ENCODE peak calls at places on chromosomes 2 and 18, in six cellular contexts. One of them, this sample, is unnamed.

GRCh38 chr2:189022492-189022891 is 48.3 kb downstream of the COL3A1 start:
- DNase-seq in stimulated activated CD4-positive, alpha-beta T cell treated with anti-CD3 and anti-CD28 coated beads, Interleukin-1b, Interleukin-23, amount 100 ng/mL, for 4 hours: no peak
- DNase-seq in HEK293T: no peak
- DNase-seq in AG04449: no peak
- DNase-seq in memory B cell: no peak
- DNase-seq in B cell: no peak
- DNase-seq in this sample: no peak

GRCh38 chr2:22826658-22827165 is 558.3 kb upstream of the KLHL29 start:
- DNase-seq in stimulated activated CD4-positive, alpha-beta T cell treated with anti-CD3 and anti-CD28 coated beads, Interleukin-1b, Interleukin-23, amount 100 ng/mL, for 4 hours: no peak
- DNase-seq in HEK293T: no peak
- DNase-seq in AG04449: no peak
- DNase-seq in memory B cell: no peak
- DNase-seq in B cell: no peak
- DNase-seq in this sample: no peak

GRCh38 chr2:176121377-176122111 is 975 bp upstream of the HOXD9 start:
- DNase-seq in stimulated activated CD4-positive, alpha-beta T cell treated with anti-CD3 and anti-CD28 coated beads, Interleukin-1b, Interleukin-23, amount 100 ng/mL, for 4 hours: no peak
- DNase-seq in HEK293T: no peak
- DNase-seq in AG04449: no peak
- DNase-seq in memory B cell: no peak
- DNase-seq in B cell: no peak
- DNase-seq in this sample: no peak

GRCh38 chr2:189142893-189143759 is 36.4 kb downstream of the COL5A2 start:
- DNase-seq in stimulated activated CD4-positive, alpha-beta T cell treated with anti-CD3 and anti-CD28 coated beads, Interleukin-1b, Interleukin-23, amount 100 ng/mL, for 4 hours: peak
- DNase-seq in HEK293T: peak
- DNase-seq in AG04449: no peak
- DNase-seq in memory B cell: no peak
- DNase-seq in B cell: no peak
- DNase-seq in this sample: peak

GRCh38 chr2:133641497-133641896 is 73.2 kb upstream of the NCKAP5 start:
- DNase-seq in stimulated activated CD4-positive, alpha-beta T cell treated with anti-CD3 and anti-CD28 coated beads, Interleukin-1b, Interleukin-23, amount 100 ng/mL, for 4 hours: no peak
- DNase-seq in HEK293T: no peak
- DNase-seq in AG04449: no peak
- DNase-seq in memory B cell: no peak
- DNase-seq in B cell: no peak
- DNase-seq in this sample: peak

GRCh38 chr2:179655627-179656026 is 205.8 kb downstream of the ZNF385B start:
- DNase-seq in stimulated activated CD4-positive, alpha-beta T cell treated with anti-CD3 and anti-CD28 coated beads, Interleukin-1b, Interleukin-23, amount 100 ng/mL, for 4 hours: no peak
- DNase-seq in HEK293T: no peak
- DNase-seq in AG04449: no peak
- DNase-seq in memory B cell: no peak
- DNase-seq in B cell: no peak
- DNase-seq in this sample: no peak

GRCh38 chr2:237025090-237025865 is 60.4 kb upstream of the COPS8 start:
- DNase-seq in stimulated activated CD4-positive, alpha-beta T cell treated with anti-CD3 and anti-CD28 coated beads, Interleukin-1b, Interleukin-23, amount 100 ng/mL, for 4 hours: no peak
- DNase-seq in HEK293T: no peak
- DNase-seq in AG04449: peak
- DNase-seq in memory B cell: no peak
- DNase-seq in B cell: no peak
- DNase-seq in this sample: peak

GRCh38 chr2:130842770-130843169 is 6.1 kb downstream of the ARHGEF4 start:
- DNase-seq in stimulated activated CD4-positive, alpha-beta T cell treated with anti-CD3 and anti-CD28 coated beads, Interleukin-1b, Interleukin-23, amount 100 ng/mL, for 4 hours: no peak
- DNase-seq in HEK293T: no peak
- DNase-seq in AG04449: no peak
- DNase-seq in memory B cell: no peak
- DNase-seq in B cell: no peak
- DNase-seq in this sample: no peak

GRCh38 chr2:240253583-240254145 is 113.2 kb upstream of the OTOS start:
- DNase-seq in stimulated activated CD4-positive, alpha-beta T cell treated with anti-CD3 and anti-CD28 coated beads, Interleukin-1b, Interleukin-23, amount 100 ng/mL, for 4 hours: no peak
- DNase-seq in HEK293T: no peak
- DNase-seq in AG04449: no peak
- DNase-seq in memory B cell: no peak
- DNase-seq in B cell: no peak
- DNase-seq in this sample: no peak

GRCh38 chr18:59228361-59228760 is 8.4 kb downstream of the GRP start:
- DNase-seq in stimulated activated CD4-positive, alpha-beta T cell treated with anti-CD3 and anti-CD28 coated beads, Interleukin-1b, Interleukin-23, amount 100 ng/mL, for 4 hours: no peak
- DNase-seq in HEK293T: no peak
- DNase-seq in AG04449: peak
- DNase-seq in memory B cell: no peak
- DNase-seq in B cell: no peak
- DNase-seq in this sample: no peak

GRCh38 chr2:39216495-39217191 is 27.1 kb downstream of the CDKL4 start:
- DNase-seq in stimulated activated CD4-positive, alpha-beta T cell treated with anti-CD3 and anti-CD28 coated beads, Interleukin-1b, Interleukin-23, amount 100 ng/mL, for 4 hours: peak
- DNase-seq in HEK293T: no peak
- DNase-seq in AG04449: no peak
- DNase-seq in memory B cell: no peak
- DNase-seq in B cell: no peak
- DNase-seq in this sample: no peak

GRCh38 chr2:216371756-216372702 is at the start of gene MARCHF4:
- DNase-seq in stimulated activated CD4-positive, alpha-beta T cell treated with anti-CD3 and anti-CD28 coated beads, Interleukin-1b, Interleukin-23, amount 100 ng/mL, for 4 hours: peak
- DNase-seq in HEK293T: peak
- DNase-seq in AG04449: peak
- DNase-seq in memory B cell: peak
- DNase-seq in B cell: no peak
- DNase-seq in this sample: no peak

GRCh38 chr2:20188851-20189250 is 36.1 kb downstream of the SDC1 start:
- DNase-seq in stimulated activated CD4-positive, alpha-beta T cell treated with anti-CD3 and anti-CD28 coated beads, Interleukin-1b, Interleukin-23, amount 100 ng/mL, for 4 hours: no peak
- DNase-seq in HEK293T: no peak
- DNase-seq in AG04449: no peak
- DNase-seq in memory B cell: no peak
- DNase-seq in B cell: no peak
- DNase-seq in this sample: no peak

GRCh38 chr2:25521665-25522387 is 151.6 kb downstream of the DTNB start:
- DNase-seq in stimulated activated CD4-positive, alpha-beta T cell treated with anti-CD3 and anti-CD28 coated beads, Interleukin-1b, Interleukin-23, amount 100 ng/mL, for 4 hours: peak
- DNase-seq in HEK293T: peak
- DNase-seq in AG04449: peak
- DNase-seq in memory B cell: no peak
- DNase-seq in B cell: peak
- DNase-seq in this sample: no peak

GRCh38 chr2:112012556-112012955 is 42.5 kb upstream of the TMEM87B start:
- DNase-seq in stimulated activated CD4-positive, alpha-beta T cell treated with anti-CD3 and anti-CD28 coated beads, Interleukin-1b, Interleukin-23, amount 100 ng/mL, for 4 hours: no peak
- DNase-seq in HEK293T: no peak
- DNase-seq in AG04449: no peak
- DNase-seq in memory B cell: no peak
- DNase-seq in B cell: no peak
- DNase-seq in this sample: no peak

GRCh38 chr2:234919711-234920110 is 32.1 kb upstream of the SH3BP4 start:
- DNase-seq in stimulated activated CD4-positive, alpha-beta T cell treated with anti-CD3 and anti-CD28 coated beads, Interleukin-1b, Interleukin-23, amount 100 ng/mL, for 4 hours: no peak
- DNase-seq in HEK293T: no peak
- DNase-seq in AG04449: no peak
- DNase-seq in memory B cell: no peak
- DNase-seq in B cell: no peak
- DNase-seq in this sample: no peak

GRCh38 chr2:85935746-85936208 is 47.0 kb upstream of the ST3GAL5 start:
- DNase-seq in stimulated activated CD4-positive, alpha-beta T cell treated with anti-CD3 and anti-CD28 coated beads, Interleukin-1b, Interleukin-23, amount 100 ng/mL, for 4 hours: no peak
- DNase-seq in HEK293T: peak
- DNase-seq in AG04449: no peak
- DNase-seq in memory B cell: no peak
- DNase-seq in B cell: no peak
- DNase-seq in this sample: no peak

GRCh38 chr2:216918088-216918680 is 58.3 kb upstream of the TNP1 start:
- DNase-seq in stimulated activated CD4-positive, alpha-beta T cell treated with anti-CD3 and anti-CD28 coated beads, Interleukin-1b, Interleukin-23, amount 100 ng/mL, for 4 hours: no peak
- DNase-seq in HEK293T: no peak
- DNase-seq in AG04449: peak
- DNase-seq in memory B cell: no peak
- DNase-seq in B cell: no peak
- DNase-seq in this sample: peak

GRCh38 chr2:101540518-101540917 is 65.6 kb upstream of the RFX8 start:
- DNase-seq in stimulated activated CD4-positive, alpha-beta T cell treated with anti-CD3 and anti-CD28 coated beads, Interleukin-1b, Interleukin-23, amount 100 ng/mL, for 4 hours: no peak
- DNase-seq in HEK293T: no peak
- DNase-seq in AG04449: no peak
- DNase-seq in memory B cell: no peak
- DNase-seq in B cell: no peak
- DNase-seq in this sample: no peak

GRCh38 chr18:80191907-80192652 is 55.2 kb downstream of the PARD6G start:
- DNase-seq in stimulated activated CD4-positive, alpha-beta T cell treated with anti-CD3 and anti-CD28 coated beads, Interleukin-1b, Interleukin-23, amount 100 ng/mL, for 4 hours: no peak
- DNase-seq in HEK293T: no peak
- DNase-seq in AG04449: no peak
- DNase-seq in memory B cell: no peak
- DNase-seq in B cell: no peak
- DNase-seq in this sample: no peak

GRCh38 chr2:58137221-58137620 is 90.6 kb downstream of the VRK2 start:
- DNase-seq in stimulated activated CD4-positive, alpha-beta T cell treated with anti-CD3 and anti-CD28 coated beads, Interleukin-1b, Interleukin-23, amount 100 ng/mL, for 4 hours: no peak
- DNase-seq in HEK293T: no peak
- DNase-seq in AG04449: no peak
- DNase-seq in memory B cell: no peak
- DNase-seq in B cell: no peak
- DNase-seq in this sample: no peak

GRCh38 chr2:150168596-150168995 is 318.9 kb downstream of the RND3 start:
- DNase-seq in stimulated activated CD4-positive, alpha-beta T cell treated with anti-CD3 and anti-CD28 coated beads, Interleukin-1b, Interleukin-23, amount 100 ng/mL, for 4 hours: no peak
- DNase-seq in HEK293T: no peak
- DNase-seq in AG04449: no peak
- DNase-seq in memory B cell: no peak
- DNase-seq in B cell: no peak
- DNase-seq in this sample: no peak

GRCh38 chr2:160389875-160390274 is 103.7 kb downstream of the RBMS1 start:
- DNase-seq in stimulated activated CD4-positive, alpha-beta T cell treated with anti-CD3 and anti-CD28 coated beads, Interleukin-1b, Interleukin-23, amount 100 ng/mL, for 4 hours: no peak
- DNase-seq in HEK293T: peak
- DNase-seq in AG04449: peak
- DNase-seq in memory B cell: no peak
- DNase-seq in B cell: no peak
- DNase-seq in this sample: no peak

GRCh38 chr2:196591621-196592022 is 47.9 kb upstream of the CCDC150 start:
- DNase-seq in stimulated activated CD4-positive, alpha-beta T cell treated with anti-CD3 and anti-CD28 coated beads, Interleukin-1b, Interleukin-23, amount 100 ng/mL, for 4 hours: no peak
- DNase-seq in HEK293T: no peak
- DNase-seq in AG04449: no peak
- DNase-seq in memory B cell: no peak
- DNase-seq in B cell: no peak
- DNase-seq in this sample: no peak

GRCh38 chr2:233386382-233387041 is 32.2 kb downstream of the DGKD start:
- DNase-seq in stimulated activated CD4-positive, alpha-beta T cell treated with anti-CD3 and anti-CD28 coated beads, Interleukin-1b, Interleukin-23, amount 100 ng/mL, for 4 hours: no peak
- DNase-seq in HEK293T: no peak
- DNase-seq in AG04449: no peak
- DNase-seq in memory B cell: no peak
- DNase-seq in B cell: no peak
- DNase-seq in this sample: peak

GRCh38 chr2:231364961-231365810 is 30.3 kb upstream of the B3GNT7 start:
- DNase-seq in stimulated activated CD4-positive, alpha-beta T cell treated with anti-CD3 and anti-CD28 coated beads, Interleukin-1b, Interleukin-23, amount 100 ng/mL, for 4 hours: no peak
- DNase-seq in HEK293T: no peak
- DNase-seq in AG04449: peak
- DNase-seq in memory B cell: no peak
- DNase-seq in B cell: no peak
- DNase-seq in this sample: peak

GRCh38 chr2:200077210-200077650 is 121.8 kb downstream of the MAIP1 start:
- DNase-seq in stimulated activated CD4-positive, alpha-beta T cell treated with anti-CD3 and anti-CD28 coated beads, Interleukin-1b, Interleukin-23, amount 100 ng/mL, for 4 hours: no peak
- DNase-seq in HEK293T: no peak
- DNase-seq in AG04449: peak
- DNase-seq in memory B cell: no peak
- DNase-seq in B cell: no peak
- DNase-seq in this sample: peak

GRCh38 chr2:205133544-205133943 is 548.8 kb upstream of the NRP2 start:
- DNase-seq in stimulated activated CD4-positive, alpha-beta T cell treated with anti-CD3 and anti-CD28 coated beads, Interleukin-1b, Interleukin-23, amount 100 ng/mL, for 4 hours: no peak
- DNase-seq in HEK293T: no peak
- DNase-seq in AG04449: no peak
- DNase-seq in memory B cell: no peak
- DNase-seq in B cell: no peak
- DNase-seq in this sample: no peak

GRCh38 chr18:44887227-44887631 is 206.5 kb downstream of the SETBP1 start:
- DNase-seq in stimulated activated CD4-positive, alpha-beta T cell treated with anti-CD3 and anti-CD28 coated beads, Interleukin-1b, Interleukin-23, amount 100 ng/mL, for 4 hours: peak
- DNase-seq in HEK293T: no peak
- DNase-seq in AG04449: peak
- DNase-seq in memory B cell: no peak
- DNase-seq in B cell: peak
- DNase-seq in this sample: peak

GRCh38 chr18:56286775-56287174 is 351.6 kb downstream of the TXNL1 start:
- DNase-seq in stimulated activated CD4-positive, alpha-beta T cell treated with anti-CD3 and anti-CD28 coated beads, Interleukin-1b, Interleukin-23, amount 100 ng/mL, for 4 hours: no peak
- DNase-seq in HEK293T: no peak
- DNase-seq in AG04449: peak
- DNase-seq in memory B cell: no peak
- DNase-seq in B cell: no peak
- DNase-seq in this sample: no peak

GRCh38 chr2:38092196-38092902 is 16.4 kb upstream of the CYP1B1 start:
- DNase-seq in stimulated activated CD4-positive, alpha-beta T cell treated with anti-CD3 and anti-CD28 coated beads, Interleukin-1b, Interleukin-23, amount 100 ng/mL, for 4 hours: no peak
- DNase-seq in HEK293T: no peak
- DNase-seq in AG04449: no peak
- DNase-seq in memory B cell: no peak
- DNase-seq in B cell: no peak
- DNase-seq in this sample: no peak

GRCh38 chr2:120110507-120110906 is 97.6 kb downstream of the EPB41L5 start:
- DNase-seq in stimulated activated CD4-positive, alpha-beta T cell treated with anti-CD3 and anti-CD28 coated beads, Interleukin-1b, Interleukin-23, amount 100 ng/mL, for 4 hours: no peak
- DNase-seq in HEK293T: no peak
- DNase-seq in AG04449: no peak
- DNase-seq in memory B cell: no peak
- DNase-seq in B cell: no peak
- DNase-seq in this sample: no peak

GRCh38 chr2:84830095-84830494 is 50.8 kb downstream of the TRABD2A start:
- DNase-seq in stimulated activated CD4-positive, alpha-beta T cell treated with anti-CD3 and anti-CD28 coated beads, Interleukin-1b, Interleukin-23, amount 100 ng/mL, for 4 hours: no peak
- DNase-seq in HEK293T: no peak
- DNase-seq in AG04449: no peak
- DNase-seq in memory B cell: no peak
- DNase-seq in B cell: no peak
- DNase-seq in this sample: no peak

GRCh38 chr2:157769866-157770265 is 106.3 kb downstream of the ACVR1 start:
- DNase-seq in stimulated activated CD4-positive, alpha-beta T cell treated with anti-CD3 and anti-CD28 coated beads, Interleukin-1b, Interleukin-23, amount 100 ng/mL, for 4 hours: no peak
- DNase-seq in HEK293T: no peak
- DNase-seq in AG04449: no peak
- DNase-seq in memory B cell: no peak
- DNase-seq in B cell: no peak
- DNase-seq in this sample: no peak

GRCh38 chr2:226001716-226002115 is 602.2 kb downstream of the NYAP2 start:
- DNase-seq in stimulated activated CD4-positive, alpha-beta T cell treated with anti-CD3 and anti-CD28 coated beads, Interleukin-1b, Interleukin-23, amount 100 ng/mL, for 4 hours: no peak
- DNase-seq in HEK293T: no peak
- DNase-seq in AG04449: no peak
- DNase-seq in memory B cell: no peak
- DNase-seq in B cell: no peak
- DNase-seq in this sample: no peak

GRCh38 chr2:231394201-231395141 is 1.0 kb upstream of the B3GNT7 start:
- DNase-seq in stimulated activated CD4-positive, alpha-beta T cell treated with anti-CD3 and anti-CD28 coated beads, Interleukin-1b, Interleukin-23, amount 100 ng/mL, for 4 hours: no peak
- DNase-seq in HEK293T: no peak
- DNase-seq in AG04449: no peak
- DNase-seq in memory B cell: peak
- DNase-seq in B cell: peak
- DNase-seq in this sample: no peak

This sample was measured in epithelial cell of prostate.